ENCODE peak calls at places on chromosomes 3 and 15, in four cellular contexts. B is H1, S is K562, K is HepG2. Z is an unnamed sample.

GRCh38 chr15:66251790-66252355 is 1.7 kb downstream of the MEGF11 start:
- DNase-seq in B (no peak), S (no peak), K (no peak), Z (no peak)

GRCh38 chr3:93994056-93994455 is 14.1 kb downstream of the ARL13B start:
- DNase-seq in B (no peak), S (no peak), K (no peak), Z (no peak)

GRCh38 chr3:30343067-30343831 is 263.2 kb upstream of the TGFBR2 start:
- DNase-seq in B (no peak), S (no peak), K (no peak), Z (no peak)

GRCh38 chr15:55909036-55909811 is 84.2 kb downstream of the NEDD4 start:
- DNase-seq in B (no peak), S (no peak), K (no peak), Z (no peak)

GRCh38 chr3:27511724-27512422 is 27.7 kb upstream of the SLC4A7 start:
- DNase-seq in B (no peak), S (no peak), K (no peak), Z (no peak)

GRCh38 chr3:133881492-133881891 is 14.2 kb downstream of the RAB6B start:
- DNase-seq in B (no peak), S (no peak), K (no peak), Z (no peak)

GRCh38 chr3:58824285-58824684 is 157.7 kb upstream of the FAM3D start:
- DNase-seq in B (peak), S (peak), K (peak), Z (no peak)

GRCh38 chr3:138950006-138950644 is 3.1 kb downstream of the FOXL2NB start:
- DNase-seq in B (no peak), S (no peak), K (no peak), Z (no peak)

GRCh38 chr15:25689592-25689991 is 173.5 kb downstream of the ATP10A start:
- DNase-seq in B (no peak), S (no peak), K (no peak), Z (no peak)

GRCh38 chr15:65058394-65059368 is 9.1 kb downstream of the RASL12 start:
- DNase-seq in B (no peak), S (no peak), K (peak), Z (no peak)

GRCh38 chr15:84608707-84609284 is 8.0 kb downstream of the ZSCAN2 start:
- DNase-seq in B (no peak), S (no peak), K (no peak), Z (no peak)

GRCh38 chr3:126607214-126607908 is 47.6 kb downstream of the TXNRD3 start:
- DNase-seq in B (no peak), S (peak), K (no peak), Z (no peak)

GRCh38 chr3:13391308-13391707 is 28.8 kb downstream of the NUP210 start:
- DNase-seq in B (no peak), S (peak), K (no peak), Z (no peak)

GRCh38 chr15:71440479-71441071 is 325.3 kb downstream of the THSD4 start:
- DNase-seq in B (no peak), S (no peak), K (peak), Z (peak)

GRCh38 chr3:30704931-30705890 is 98.8 kb downstream of the TGFBR2 start:
- DNase-seq in B (no peak), S (no peak), K (no peak), Z (no peak)

GRCh38 chr3:30779686-30780287 is 114.7 kb downstream of the GADL1 start:
- DNase-seq in B (no peak), S (no peak), K (peak), Z (no peak)

GRCh38 chr15:71707230-71708051 is 102.9 kb upstream of the NR2E3 start:
- DNase-seq in B (no peak), S (no peak), K (no peak), Z (no peak)

GRCh38 chr3:150410311-150411105 is 2.4 kb downstream of the TSC22D2 start:
- DNase-seq in B (no peak), S (peak), K (no peak), Z (no peak)

GRCh38 chr3:146313411-146314111 is 62.7 kb upstream of the PLSCR4 start:
- DNase-seq in B (no peak), S (no peak), K (no peak), Z (no peak)

GRCh38 chr15:101204744-101205535 is 46.9 kb downstream of the CHSY1 start:
- DNase-seq in B (no peak), S (no peak), K (no peak), Z (no peak)

GRCh38 chr3:173529062-173529711 is 131.6 kb downstream of the NLGN1 start:
- DNase-seq in B (peak), S (no peak), K (peak), Z (no peak)

GRCh38 chr3:134326126-134326525 is 48.1 kb downstream of the AMOTL2 start:
- DNase-seq in B (no peak), S (no peak), K (no peak), Z (no peak)

GRCh38 chr15:32120577-32121465 is 90.5 kb downstream of the CHRNA7 start:
- DNase-seq in B (no peak), S (no peak), K (no peak), Z (no peak)

GRCh38 chr3:171841620-171842000 is 1.5 kb upstream of the TMEM212 start:
- DNase-seq in B (no peak), S (no peak), K (peak), Z (no peak)

GRCh38 chr3:148101061-148101460 is 596.6 kb upstream of the AGTR1 start:
- DNase-seq in B (no peak), S (no peak), K (no peak), Z (no peak)

GRCh38 chr3:39809181-39809994 is at the start of gene MYRIP:
- DNase-seq in B (no peak), S (peak), K (peak), Z (no peak)

GRCh38 chr3:192449036-192449435 is 278.3 kb downstream of the FGF12 start:
- DNase-seq in B (no peak), S (no peak), K (no peak), Z (no peak)

GRCh38 chr3:156648086-156648485 is 26.3 kb upstream of the TIPARP start:
- DNase-seq in B (no peak), S (no peak), K (no peak), Z (no peak)

GRCh38 chr15:50066202-50066601 is 52.8 kb downstream of the ATP8B4 start:
- DNase-seq in B (no peak), S (no peak), K (no peak), Z (no peak)

GRCh38 chr3:144053121-144053520 is 81.5 kb downstream of the DIPK2A start:
- DNase-seq in B (no peak), S (no peak), K (no peak), Z (no peak)

GRCh38 chr15:97761124-97761523 is 199.4 kb upstream of the ARRDC4 start:
- DNase-seq in B (no peak), S (no peak), K (no peak), Z (no peak)

GRCh38 chr3:160035757-160036156 is 47.1 kb downstream of the IL12A start:
- DNase-seq in B (no peak), S (no peak), K (no peak), Z (no peak)

GRCh38 chr15:51756482-51756881 is 5.1 kb downstream of the TMOD2 start:
- DNase-seq in B (no peak), S (no peak), K (no peak), Z (no peak)

GRCh38 chr3:197367081-197367780 is 68.8 kb upstream of the DLG1 start:
- DNase-seq in B (no peak), S (no peak), K (peak), Z (no peak)

GRCh38 chr3:159818399-159818798 is 170.2 kb upstream of the IL12A start:
- DNase-seq in B (no peak), S (no peak), K (peak), Z (no peak)

GRCh38 chr3:30324587-30324986 is 281.8 kb upstream of the TGFBR2 start:
- DNase-seq in B (no peak), S (no peak), K (no peak), Z (no peak)

GRCh38 chr3:114958930-114959329 is 188.2 kb downstream of the ZBTB20 start:
- DNase-seq in B (no peak), S (no peak), K (no peak), Z (no peak)

GRCh38 chr15:58587481-58587880 is 155.7 kb downstream of the LIPC start:
- DNase-seq in B (no peak), S (no peak), K (no peak), Z (no peak)

GRCh38 chr15:96340611-96341464 is 10.3 kb downstream of the NR2F2 start:
- DNase-seq in B (no peak), S (no peak), K (no peak), Z (no peak)

GRCh38 chr3:45988100-45988761 is 7.4 kb downstream of the FYCO1 start:
- DNase-seq in B (no peak), S (no peak), K (no peak), Z (no peak)

DNA sequence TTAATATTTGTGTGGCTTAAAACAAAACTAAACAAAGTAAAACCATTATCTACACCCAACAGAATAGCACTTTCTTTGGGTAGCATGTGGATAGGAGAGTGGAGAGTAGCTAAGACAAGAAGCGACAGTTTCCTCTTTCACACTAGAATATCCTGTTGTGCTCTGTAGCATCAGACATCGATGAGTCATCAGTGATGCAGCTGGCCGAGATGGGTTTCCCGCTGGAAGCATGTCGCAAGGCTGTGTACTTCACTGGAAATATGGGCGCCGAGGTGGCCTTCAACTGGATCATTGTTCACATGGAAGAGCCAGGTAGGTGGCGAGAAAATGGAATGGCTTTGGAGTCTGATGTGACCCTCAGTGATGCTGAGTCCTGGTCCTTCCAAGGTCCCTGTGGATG is 108.1 kb downstream of the USP13 start:
- DNase-seq in B (no peak), S (no peak), K (peak), Z (no peak)
- TF ChIP-seq CBX5 in B (no peak), S (no peak), K (no peak), Z (no peak)

GRCh38 chr3:140078343-140078742 is 143.4 kb downstream of the CLSTN2 start:
- DNase-seq in B (no peak), S (no peak), K (no peak), Z (no peak)
- TF ChIP-seq POLR2AphosphoS5 in B (no peak), S (no peak), K (no peak), Z (no peak)

DNA sequence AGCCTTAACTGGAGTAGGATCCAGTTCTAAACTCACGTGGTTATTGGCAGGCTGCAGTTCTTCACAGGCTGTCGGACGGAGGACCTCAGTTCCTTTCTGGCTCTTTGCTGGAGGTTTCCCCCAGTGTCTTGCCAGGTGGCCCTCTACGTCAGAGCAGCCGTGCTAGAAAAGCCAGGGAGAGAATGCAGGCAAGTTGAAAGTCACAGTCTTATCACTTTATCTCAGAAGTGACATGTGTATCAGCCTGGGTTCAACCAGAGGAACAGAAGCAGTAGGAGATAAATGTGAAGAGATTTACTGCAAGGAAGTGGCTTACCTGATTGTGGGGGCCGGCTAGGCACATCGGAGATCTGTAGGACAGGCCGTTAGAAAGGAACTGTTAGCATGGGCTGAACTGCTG is 125.3 kb upstream of the BNIP2 start:
- DNase-seq in B (no peak), S (no peak), K (no peak), Z (no peak)
- TF ChIP-seq CBX5 in B (no peak), S (no peak), K (no peak), Z (no peak)

GRCh38 chr3:56131976-56132590 is 336.2 kb downstream of the ERC2 start:
- DNase-seq in B (no peak), S (peak), K (peak), Z (no peak)
- TF ChIP-seq POLR2AphosphoS5 in B (no peak), S (no peak), K (no peak), Z (no peak)